ENCODE peak calls at places on chromosomes 12 and 14, in ten cellular contexts. Y is heart left ventricle; V is stimulated activated CD4-positive, alpha-beta T cell treated with anti-CD3 and anti-CD28 coated beads, Interleukin-1b, Interleukin-23, amount 100 ng/mL, for 1 hour; L is aorta; H is hypothalamus; I is transverse colon; A is fibroblast of the conjunctiva; D is neuronal stem cell; G is tibial artery; E is NCI-H82. P is an unnamed sample.

GRCh38 chr12:112875608-112876007 is 31.2 kb upstream of the OAS1 start:
- DNase-seq in Y (no peak), V (no peak), L (no peak), H (no peak), I (no peak), A (no peak), D (no peak), G (no peak), E (no peak), P (no peak)

GRCh38 chr14:37903561-37904191 is 304.0 kb upstream of the SSTR1 start:
- DNase-seq in Y (no peak), V (no peak), L (no peak), H (no peak), I (no peak), A (peak), D (peak), G (no peak), E (peak), P (peak)

GRCh38 chr14:51738754-51739153 is 87.0 kb downstream of the FRMD6 start:
- DNase-seq in Y (no peak), V (no peak), L (no peak), H (no peak), I (no peak), A (no peak), D (no peak), G (no peak), E (peak), P (no peak)

GRCh38 chr14:94088516-94088915 is 7.4 kb downstream of the IFI27L1 start:
- DNase-seq in Y (no peak), V (no peak), L (no peak), H (no peak), I (no peak), A (no peak), D (no peak), G (no peak), E (no peak), P (no peak)

GRCh38 chr14:34179723-34180122 is 228.8 kb upstream of the EGLN3 start:
- DNase-seq in Y (no peak), V (no peak), L (no peak), H (no peak), I (no peak), A (no peak), D (no peak), G (no peak), E (no peak), P (no peak)

GRCh38 chr12:50390284-50390683 is 6.1 kb downstream of the FAM186A start:
- DNase-seq in Y (no peak), V (no peak), L (no peak), H (no peak), I (no peak), A (peak), D (no peak), G (no peak), E (no peak), P (peak)

GRCh38 chr12:113261847-113262470 is 40.7 kb downstream of the TPCN1 start:
- DNase-seq in Y (no peak), V (no peak), L (no peak), H (no peak), I (no peak), A (no peak), D (no peak), G (no peak), E (no peak), P (no peak)

GRCh38 chr12:66496595-66496994 is 182.3 kb downstream of the GRIP1 start:
- DNase-seq in Y (no peak), V (no peak), L (no peak), H (no peak), I (no peak), A (no peak), D (no peak), G (no peak), E (no peak), P (no peak)

P was measured in H54.